ENCODE peak calls at places on chromosomes 5 and 9, in six cellular contexts. A, V, N, M, C and K are unnamed samples.

GRCh38 chr5:148730272-148730954 is 76.1 kb upstream of the HTR4 start:
- DNase-seq in A (no peak), V (no peak), N (no peak), M (no peak), C (peak), K (no peak)

GRCh38 chr5:103452089-103452488 is 110.5 kb downstream of the NUDT12 start:
- DNase-seq in A (no peak), V (no peak), N (no peak), M (no peak), C (no peak), K (no peak)

GRCh38 chr5:1793301-1793740 is 6.3 kb downstream of the MRPL36 start:
- DNase-seq in A (no peak), V (no peak), N (no peak), M (peak), C (peak), K (no peak)

GRCh38 chr5:135149956-135150723 is 116.1 kb upstream of the PITX1 start:
- DNase-seq in A (no peak), V (no peak), N (no peak), M (peak), C (no peak), K (no peak)

GRCh38 chr5:109921735-109922395 is 232.1 kb downstream of the MAN2A1 start:
- DNase-seq in A (no peak), V (peak), N (peak), M (no peak), C (no peak), K (no peak)

GRCh38 chr9:84860423-84861115 is 191.0 kb downstream of the NTRK2 start:
- DNase-seq in A (no peak), V (no peak), N (no peak), M (no peak), C (no peak), K (no peak)

GRCh38 chr9:69028754-69029153 is 6.8 kb upstream of the FXN start:
- DNase-seq in A (no peak), V (no peak), N (no peak), M (no peak), C (no peak), K (no peak)

GRCh38 chr5:42337607-42338006 is 85.6 kb upstream of the GHR start:
- DNase-seq in A (no peak), V (no peak), N (no peak), M (no peak), C (no peak), K (no peak)

GRCh38 chr5:59548807-59549357 is 344.6 kb downstream of the PDE4D start:
- DNase-seq in A (peak), V (no peak), N (no peak), M (no peak), C (no peak), K (peak)

DNA sequence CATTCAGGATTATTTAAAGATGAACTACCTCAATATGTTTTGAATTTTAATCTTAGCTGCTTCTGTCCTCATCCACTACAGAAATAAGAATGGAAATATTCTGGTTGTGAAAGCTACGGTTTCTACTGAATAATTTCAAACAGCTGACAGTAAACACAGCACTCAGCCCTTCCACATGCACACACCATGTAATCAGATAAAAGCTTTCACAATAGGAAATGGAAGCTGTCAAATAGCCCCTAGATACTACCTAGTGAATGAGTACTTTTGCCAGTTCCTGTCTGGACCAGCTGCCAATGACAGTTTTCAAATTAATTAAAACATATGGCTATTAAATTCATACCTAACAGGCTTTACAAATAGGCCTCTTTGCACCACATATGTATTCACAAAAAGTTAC is 171.4 kb downstream of the SSBP2 start:
- DNase-seq in A (no peak), V (no peak), N (no peak), M (no peak), C (peak), K (no peak)
- H3K27ac ChIP-seq in A (no peak), V (no peak), N (no peak), M (no peak), C (no peak), K (no peak)

GRCh38 chr9:91424403-91425176 is 958 bp upstream of the NFIL3 start:
- DNase-seq in A (peak), V (peak), N (peak), M (peak), C (peak), K (peak)
- H3K27ac ChIP-seq in A (peak), V (peak), N (peak), M (peak), C (peak), K (peak)

GRCh38 chr5:17316973-17317459 is 99.6 kb downstream of the BASP1 start:
- DNase-seq in A (no peak), V (no peak), N (no peak), M (no peak), C (peak), K (no peak)

GRCh38 chr5:17315710-17316221 is 98.3 kb downstream of the BASP1 start:
- DNase-seq in A (no peak), V (no peak), N (no peak), M (no peak), C (peak), K (no peak)

GRCh38 chr5:17317499-17317898 is 100.1 kb downstream of the BASP1 start:
- DNase-seq in A (no peak), V (no peak), N (no peak), M (no peak), C (no peak), K (no peak)

GRCh38 chr5:17312358-17312757 is 94.9 kb downstream of the BASP1 start:
- DNase-seq in A (peak), V (no peak), N (no peak), M (no peak), C (no peak), K (no peak)

DNA sequence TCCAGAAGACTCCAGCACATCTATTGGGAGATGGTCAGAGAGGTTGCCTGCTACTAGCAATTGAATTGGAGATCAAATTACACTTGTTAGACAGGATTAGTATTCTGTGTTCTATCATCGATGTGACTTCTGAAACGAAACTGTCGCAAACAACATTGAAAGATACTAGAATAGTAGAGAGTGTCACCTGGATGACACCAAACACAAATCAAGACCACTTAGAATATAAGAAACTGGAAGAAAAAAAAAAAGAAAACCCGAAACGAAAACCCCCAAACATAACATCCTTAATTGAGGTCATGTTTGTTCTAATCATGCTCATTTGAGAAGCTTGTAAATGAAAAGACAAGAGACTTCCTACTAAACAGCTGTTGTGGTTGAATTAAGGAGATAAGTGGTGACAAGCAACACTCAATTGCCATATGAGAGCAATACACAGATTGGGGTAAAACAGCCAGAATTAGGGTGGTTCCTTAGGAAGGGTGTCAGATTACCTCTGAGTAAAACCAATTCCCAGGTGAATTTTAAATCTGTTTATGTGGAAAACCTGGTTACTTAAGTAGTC is 97.6 kb downstream of the BASP1 start:
- DNase-seq in A (no peak), V (no peak), N (no peak), M (no peak), C (no peak), K (no peak)
- H3K27ac ChIP-seq in A (peak), V (no peak), N (no peak), M (no peak), C (peak), K (peak)

DNA sequence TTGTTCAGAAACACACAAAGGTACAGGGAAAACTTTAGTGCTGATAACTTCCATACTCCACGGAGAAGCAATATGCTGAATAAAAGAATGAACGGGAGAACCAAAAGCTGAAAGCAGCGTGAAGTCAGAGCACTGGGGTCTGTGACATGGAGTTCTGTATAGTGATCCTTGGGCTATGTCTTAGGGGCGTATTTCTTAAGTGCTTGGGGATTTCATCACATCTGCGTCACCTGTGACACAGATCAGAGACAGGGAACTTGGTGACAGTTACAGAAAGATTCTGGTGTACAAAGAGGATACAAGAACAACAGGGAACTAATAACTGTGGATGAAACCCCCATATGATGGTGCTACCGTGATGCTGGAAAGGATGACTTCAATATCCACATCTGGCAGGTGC is 81.9 kb downstream of the MARCHF3 start:
- DNase-seq in A (no peak), V (no peak), N (no peak), M (no peak), C (no peak), K (no peak)
- H3K27ac ChIP-seq in A (no peak), V (no peak), N (no peak), M (no peak), C (no peak), K (no peak)

DNA sequence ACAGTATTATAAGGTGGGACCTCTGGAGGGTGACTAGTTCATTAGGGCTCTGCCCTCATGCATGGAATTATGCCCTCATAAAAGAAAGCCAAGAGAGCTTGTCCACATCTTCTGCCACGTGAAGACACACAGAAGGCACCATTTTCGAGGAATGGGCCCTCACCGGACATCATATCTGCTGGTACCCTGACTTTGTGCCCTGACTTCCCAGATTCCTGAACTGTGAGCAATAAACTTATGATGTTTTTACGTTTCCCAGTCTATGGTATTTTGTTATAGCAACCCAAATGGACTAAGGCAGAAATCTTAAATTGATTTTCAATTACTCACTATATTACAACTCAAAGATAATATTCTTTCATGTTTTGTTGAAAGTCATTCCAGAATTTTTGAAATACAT is 163.8 kb upstream of the PAPPA start:
- DNase-seq in A (no peak), V (no peak), N (no peak), M (no peak), C (no peak), K (no peak)
- H3K27ac ChIP-seq in A (peak), V (no peak), N (no peak), M (no peak), C (no peak), K (no peak)

DNA sequence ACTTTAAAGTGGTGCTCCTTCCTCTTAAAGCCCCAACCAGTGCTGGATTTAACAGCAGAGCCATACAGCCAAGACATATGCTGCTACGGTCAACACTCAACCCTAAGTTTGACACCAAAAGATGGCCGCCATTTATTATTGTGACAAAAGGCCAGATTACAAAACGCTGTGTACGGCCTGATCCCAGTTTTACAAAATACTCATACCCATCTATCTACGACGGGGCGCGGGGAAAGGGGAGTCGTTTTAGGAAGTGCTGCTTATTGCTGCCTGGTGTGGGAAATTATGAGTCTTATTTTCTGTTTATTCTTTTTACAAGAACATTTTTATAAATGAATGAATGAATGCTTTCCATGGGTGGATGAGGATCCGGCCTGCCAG is 520 bp upstream of the IDNK start:
- DNase-seq in A (no peak), V (no peak), N (no peak), M (no peak), C (no peak), K (no peak)
- H3K27ac ChIP-seq in A (peak), V (peak), N (peak), M (peak), C (no peak), K (peak)